ENCODE peak calls at places on chromosomes 1 and 21, in seven cellular contexts. One of them, this sample, is unnamed.

GRCh38 chr1:89999628-90000027 is 4.7 kb downstream of the ZNF326 start:
- DNase-seq in progenitor cell of endocrine pancreas: no peak
- DNase-seq in WTC11: no peak
- DNase-seq in CD8-positive, alpha-beta T cell: no peak
- DNase-seq in cardiac muscle cell: no peak
- DNase-seq in HFF-Myc: no peak
- DNase-seq in heart right ventricle: no peak
- DNase-seq in this sample: no peak

GRCh38 chr1:15204931-15205330 is 42.1 kb upstream of the FHAD1 start:
- DNase-seq in cardiac muscle cell: no peak
- DNase-seq in heart right ventricle: no peak
- DNase-seq in CD8-positive, alpha-beta T cell: no peak
- DNase-seq in progenitor cell of endocrine pancreas: no peak
- DNase-seq in HFF-Myc: no peak
- DNase-seq in WTC11: no peak
- DNase-seq in this sample: no peak

GRCh38 chr1:218274551-218274950 is 10.5 kb upstream of the RRP15 start:
- DNase-seq in progenitor cell of endocrine pancreas: no peak
- DNase-seq in WTC11: no peak
- DNase-seq in cardiac muscle cell: no peak
- DNase-seq in HFF-Myc: no peak
- DNase-seq in heart right ventricle: no peak
- DNase-seq in CD8-positive, alpha-beta T cell: no peak
- DNase-seq in this sample: no peak

GRCh38 chr21:41091561-41091960 is 76.4 kb upstream of the BACE2 start:
- DNase-seq in progenitor cell of endocrine pancreas: no peak
- DNase-seq in HFF-Myc: no peak
- DNase-seq in heart right ventricle: no peak
- DNase-seq in WTC11: no peak
- DNase-seq in CD8-positive, alpha-beta T cell: no peak
- DNase-seq in cardiac muscle cell: no peak
- DNase-seq in this sample: no peak

GRCh38 chr1:201019321-201019977 is 4.1 kb downstream of the KIF21B start:
- DNase-seq in WTC11: no peak
- DNase-seq in progenitor cell of endocrine pancreas: no peak
- DNase-seq in cardiac muscle cell: no peak
- DNase-seq in heart right ventricle: peak
- DNase-seq in HFF-Myc: no peak
- DNase-seq in CD8-positive, alpha-beta T cell: peak
- DNase-seq in this sample: no peak

GRCh38 chr21:34344058-34344425 is 19.8 kb upstream of the KCNE2 start:
- DNase-seq in CD8-positive, alpha-beta T cell: no peak
- DNase-seq in WTC11: no peak
- DNase-seq in cardiac muscle cell: no peak
- DNase-seq in progenitor cell of endocrine pancreas: no peak
- DNase-seq in HFF-Myc: no peak
- DNase-seq in heart right ventricle: no peak
- DNase-seq in this sample: no peak

GRCh38 chr1:117054068-117054467 is 6.1 kb upstream of the TTF2 start:
- DNase-seq in HFF-Myc: no peak
- DNase-seq in progenitor cell of endocrine pancreas: no peak
- DNase-seq in CD8-positive, alpha-beta T cell: no peak
- DNase-seq in cardiac muscle cell: no peak
- DNase-seq in heart right ventricle: no peak
- DNase-seq in WTC11: no peak
- DNase-seq in this sample: no peak

GRCh38 chr1:84892657-84893618 is at the start of gene LPAR3:
- DNase-seq in WTC11: peak
- DNase-seq in CD8-positive, alpha-beta T cell: no peak
- DNase-seq in heart right ventricle: peak
- DNase-seq in cardiac muscle cell: peak
- DNase-seq in HFF-Myc: no peak
- DNase-seq in progenitor cell of endocrine pancreas: peak
- DNase-seq in this sample: peak

GRCh38 chr1:84757301-84757700 is 67.0 kb upstream of the SSX2IP start:
- DNase-seq in CD8-positive, alpha-beta T cell: no peak
- DNase-seq in progenitor cell of endocrine pancreas: no peak
- DNase-seq in cardiac muscle cell: no peak
- DNase-seq in WTC11: no peak
- DNase-seq in HFF-Myc: no peak
- DNase-seq in heart right ventricle: no peak
- DNase-seq in this sample: no peak

GRCh38 chr1:15850450-15851079 is 3.1 kb downstream of the SPEN start:
- DNase-seq in cardiac muscle cell: no peak
- DNase-seq in heart right ventricle: no peak
- DNase-seq in CD8-positive, alpha-beta T cell: no peak
- DNase-seq in HFF-Myc: no peak
- DNase-seq in progenitor cell of endocrine pancreas: no peak
- DNase-seq in WTC11: no peak
- DNase-seq in this sample: no peak

GRCh38 chr1:228084325-228084724 is 1.8 kb downstream of the ARF1 start:
- DNase-seq in cardiac muscle cell: no peak
- DNase-seq in heart right ventricle: no peak
- DNase-seq in HFF-Myc: no peak
- DNase-seq in progenitor cell of endocrine pancreas: no peak
- DNase-seq in CD8-positive, alpha-beta T cell: no peak
- DNase-seq in WTC11: no peak
- DNase-seq in this sample: no peak

GRCh38 chr1:55257958-55258357 is 42.8 kb upstream of the USP24 start:
- DNase-seq in heart right ventricle: no peak
- DNase-seq in HFF-Myc: no peak
- DNase-seq in WTC11: no peak
- DNase-seq in progenitor cell of endocrine pancreas: no peak
- DNase-seq in cardiac muscle cell: no peak
- DNase-seq in CD8-positive, alpha-beta T cell: peak
- DNase-seq in this sample: no peak

GRCh38 chr1:183687546-183688279 is 34.6 kb upstream of the APOBEC4 start:
- DNase-seq in cardiac muscle cell: no peak
- DNase-seq in HFF-Myc: no peak
- DNase-seq in WTC11: no peak
- DNase-seq in progenitor cell of endocrine pancreas: no peak
- DNase-seq in heart right ventricle: no peak
- DNase-seq in CD8-positive, alpha-beta T cell: no peak
- DNase-seq in this sample: no peak

GRCh38 chr1:89910780-89911179 is 84.1 kb upstream of the ZNF326 start:
- DNase-seq in HFF-Myc: peak
- DNase-seq in progenitor cell of endocrine pancreas: no peak
- DNase-seq in heart right ventricle: no peak
- DNase-seq in WTC11: no peak
- DNase-seq in CD8-positive, alpha-beta T cell: no peak
- DNase-seq in cardiac muscle cell: peak
- DNase-seq in this sample: no peak

GRCh38 chr1:9233241-9233941 is 1.2 kb upstream of the H6PD start:
- DNase-seq in CD8-positive, alpha-beta T cell: no peak
- DNase-seq in progenitor cell of endocrine pancreas: no peak
- DNase-seq in HFF-Myc: no peak
- DNase-seq in heart right ventricle: peak
- DNase-seq in cardiac muscle cell: no peak
- DNase-seq in WTC11: no peak
- DNase-seq in this sample: no peak

GRCh38 chr1:105072446-105072845 is 1322.7 kb downstream of the AMY1C start:
- DNase-seq in progenitor cell of endocrine pancreas: no peak
- DNase-seq in heart right ventricle: no peak
- DNase-seq in CD8-positive, alpha-beta T cell: no peak
- DNase-seq in WTC11: no peak
- DNase-seq in HFF-Myc: no peak
- DNase-seq in cardiac muscle cell: no peak
- DNase-seq in this sample: no peak

GRCh38 chr1:209406111-209406654 is 177.3 kb upstream of the CAMK1G start:
- DNase-seq in WTC11: no peak
- DNase-seq in progenitor cell of endocrine pancreas: no peak
- DNase-seq in HFF-Myc: no peak
- DNase-seq in CD8-positive, alpha-beta T cell: no peak
- DNase-seq in cardiac muscle cell: no peak
- DNase-seq in heart right ventricle: no peak
- DNase-seq in this sample: no peak

GRCh38 chr1:230148768-230149469 is 81.9 kb downstream of the GALNT2 start:
- DNase-seq in heart right ventricle: no peak
- DNase-seq in cardiac muscle cell: no peak
- DNase-seq in CD8-positive, alpha-beta T cell: no peak
- DNase-seq in HFF-Myc: no peak
- DNase-seq in progenitor cell of endocrine pancreas: no peak
- DNase-seq in WTC11: no peak
- DNase-seq in this sample: no peak

GRCh38 chr1:21781971-21782867 is 730 bp downstream of the USP48 start:
- DNase-seq in CD8-positive, alpha-beta T cell: peak
- DNase-seq in heart right ventricle: no peak
- DNase-seq in cardiac muscle cell: peak
- DNase-seq in WTC11: no peak
- DNase-seq in progenitor cell of endocrine pancreas: no peak
- DNase-seq in HFF-Myc: no peak
- DNase-seq in this sample: peak

DNA sequence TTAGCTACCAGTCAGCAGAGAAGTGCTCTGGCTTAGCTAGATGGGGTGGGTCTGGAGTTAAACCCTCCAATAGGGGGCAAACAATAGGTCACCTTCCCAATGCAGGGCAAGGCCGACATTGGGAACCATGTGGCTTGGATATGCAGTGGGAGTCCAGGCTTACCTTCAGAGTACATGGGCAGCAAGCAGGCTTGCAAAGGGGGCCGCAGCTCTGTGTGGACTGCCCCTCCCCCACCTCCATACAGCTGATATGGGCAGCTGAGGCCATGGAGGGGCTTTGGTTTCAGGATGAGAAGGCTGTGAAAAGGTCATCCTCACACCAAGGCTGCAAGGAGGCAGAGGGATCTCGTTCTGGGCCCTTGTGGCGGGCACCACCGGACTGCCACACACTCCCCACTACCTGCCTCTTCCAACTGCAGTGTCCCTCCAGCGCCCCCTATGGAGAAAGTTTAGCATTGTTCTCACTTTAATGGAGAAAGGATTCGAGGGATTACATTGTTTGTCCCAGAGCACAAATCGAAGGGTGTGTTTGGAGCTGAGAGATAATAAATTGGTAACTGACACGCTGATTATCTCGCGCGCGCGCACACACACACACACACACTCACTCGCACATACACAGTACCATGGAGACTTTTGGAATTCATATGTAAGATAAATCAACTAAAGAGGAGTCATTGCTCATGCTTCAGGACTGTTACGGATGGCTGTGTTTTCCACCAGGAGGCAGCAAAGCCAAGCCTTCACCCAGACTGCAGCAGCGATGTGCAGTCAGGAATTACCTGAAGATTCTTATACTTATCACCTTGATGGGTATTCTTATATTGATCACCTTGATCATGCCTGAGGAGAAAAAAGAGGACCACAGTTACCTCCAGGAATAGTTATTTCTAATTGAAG is 7.0 kb upstream of the SMCP start:
- DNase-seq in CD8-positive, alpha-beta T cell: no peak
- DNase-seq in progenitor cell of endocrine pancreas: no peak
- DNase-seq in HFF-Myc: no peak
- DNase-seq in WTC11: peak
- DNase-seq in heart right ventricle: no peak
- DNase-seq in cardiac muscle cell: peak
- DNase-seq in this sample: peak
- TF ChIP-seq CTCF in CD8-positive, alpha-beta T cell: no peak
- TF ChIP-seq CTCF in progenitor cell of endocrine pancreas: peak
- TF ChIP-seq CTCF in HFF-Myc: no peak
- TF ChIP-seq CTCF in WTC11: peak
- TF ChIP-seq CTCF in heart right ventricle: no peak
- TF ChIP-seq CTCF in cardiac muscle cell: peak
- TF ChIP-seq CTCF in this sample: peak

GRCh38 chr1:102562380-102562779 is 545.9 kb downstream of the COL11A1 start:
- DNase-seq in WTC11: no peak
- DNase-seq in cardiac muscle cell: no peak
- DNase-seq in CD8-positive, alpha-beta T cell: no peak
- DNase-seq in heart right ventricle: no peak
- DNase-seq in HFF-Myc: no peak
- DNase-seq in progenitor cell of endocrine pancreas: no peak
- DNase-seq in this sample: no peak

DNA sequence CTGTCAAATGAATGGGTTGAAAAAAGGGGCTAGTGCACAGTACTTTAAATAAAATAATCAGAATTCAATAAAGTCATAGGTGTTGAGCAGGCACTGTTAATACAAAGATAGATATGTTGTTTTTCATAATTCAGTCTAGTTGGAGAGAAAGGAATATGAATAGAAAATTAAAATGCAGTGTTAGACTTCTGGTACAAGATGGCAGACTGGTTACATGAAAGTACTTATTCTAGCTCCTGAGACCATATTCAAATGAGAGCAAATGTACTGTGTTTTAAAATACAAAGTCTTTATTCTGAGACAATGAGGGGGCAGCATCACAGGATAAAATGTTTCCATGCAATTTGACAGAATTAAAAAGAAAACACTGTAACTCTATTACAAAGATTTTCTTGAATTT is 542.1 kb downstream of the COL11A1 start:
- DNase-seq in progenitor cell of endocrine pancreas: no peak
- DNase-seq in HFF-Myc: no peak
- DNase-seq in cardiac muscle cell: no peak
- DNase-seq in heart right ventricle: no peak
- DNase-seq in WTC11: no peak
- DNase-seq in CD8-positive, alpha-beta T cell: no peak
- DNase-seq in this sample: no peak
- TF ChIP-seq CTCF in progenitor cell of endocrine pancreas: no peak
- TF ChIP-seq CTCF in HFF-Myc: no peak
- TF ChIP-seq CTCF in cardiac muscle cell: no peak
- TF ChIP-seq CTCF in heart right ventricle: no peak
- TF ChIP-seq CTCF in WTC11: no peak
- TF ChIP-seq CTCF in CD8-positive, alpha-beta T cell: no peak
- TF ChIP-seq CTCF in this sample: no peak

GRCh38 chr1:20367626-20368025 is 77.0 kb downstream of the VWA5B1 start:
- DNase-seq in CD8-positive, alpha-beta T cell: no peak
- DNase-seq in cardiac muscle cell: no peak
- DNase-seq in progenitor cell of endocrine pancreas: no peak
- DNase-seq in HFF-Myc: no peak
- DNase-seq in heart right ventricle: no peak
- DNase-seq in WTC11: no peak
- DNase-seq in this sample: no peak

GRCh38 chr1:20370628-20371200 is 80.0 kb downstream of the VWA5B1 start:
- DNase-seq in progenitor cell of endocrine pancreas: no peak
- DNase-seq in HFF-Myc: peak
- DNase-seq in WTC11: no peak
- DNase-seq in heart right ventricle: no peak
- DNase-seq in cardiac muscle cell: no peak
- DNase-seq in CD8-positive, alpha-beta T cell: no peak
- DNase-seq in this sample: no peak

GRCh38 chr1:20371411-20371810 is 80.7 kb downstream of the VWA5B1 start:
- DNase-seq in WTC11: peak
- DNase-seq in progenitor cell of endocrine pancreas: peak
- DNase-seq in cardiac muscle cell: peak
- DNase-seq in CD8-positive, alpha-beta T cell: no peak
- DNase-seq in HFF-Myc: no peak
- DNase-seq in heart right ventricle: no peak
- DNase-seq in this sample: peak

GRCh38 chr1:20366766-20367602 is 76.3 kb downstream of the VWA5B1 start:
- DNase-seq in heart right ventricle: peak
- DNase-seq in HFF-Myc: peak
- DNase-seq in cardiac muscle cell: peak
- DNase-seq in WTC11: peak
- DNase-seq in CD8-positive, alpha-beta T cell: no peak
- DNase-seq in progenitor cell of endocrine pancreas: peak
- DNase-seq in this sample: peak

GRCh38 chr1:20368866-20369545 is 78.3 kb downstream of the VWA5B1 start:
- DNase-seq in cardiac muscle cell: no peak
- DNase-seq in progenitor cell of endocrine pancreas: no peak
- DNase-seq in HFF-Myc: no peak
- DNase-seq in heart right ventricle: no peak
- DNase-seq in WTC11: no peak
- DNase-seq in CD8-positive, alpha-beta T cell: no peak
- DNase-seq in this sample: no peak
- TF ChIP-seq CTCF in cardiac muscle cell: no peak
- TF ChIP-seq CTCF in progenitor cell of endocrine pancreas: no peak
- TF ChIP-seq CTCF in HFF-Myc: no peak
- TF ChIP-seq CTCF in heart right ventricle: no peak
- TF ChIP-seq CTCF in WTC11: no peak
- TF ChIP-seq CTCF in CD8-positive, alpha-beta T cell: no peak
- TF ChIP-seq CTCF in this sample: no peak

GRCh38 chr1:96772972-96773371 is 51.4 kb downstream of the PTBP2 start:
- DNase-seq in heart right ventricle: no peak
- DNase-seq in WTC11: no peak
- DNase-seq in progenitor cell of endocrine pancreas: no peak
- DNase-seq in cardiac muscle cell: no peak
- DNase-seq in HFF-Myc: no peak
- DNase-seq in CD8-positive, alpha-beta T cell: no peak
- DNase-seq in this sample: no peak
- TF ChIP-seq CTCF in heart right ventricle: no peak
- TF ChIP-seq CTCF in WTC11: no peak
- TF ChIP-seq CTCF in progenitor cell of endocrine pancreas: no peak
- TF ChIP-seq CTCF in cardiac muscle cell: no peak
- TF ChIP-seq CTCF in HFF-Myc: no peak
- TF ChIP-seq CTCF in CD8-positive, alpha-beta T cell: no peak
- TF ChIP-seq CTCF in this sample: no peak